ENCODE peak calls at places on chromosomes 11 and 22, in eight cellular contexts. One of them, this sample, is unnamed.
A peak's percentile ranks its signal among the peaks of the same experiment; 100 is the strongest.

GRCh38 chr22:38327805-38328204 is 10.6 kb upstream of the CSNK1E start:
- DNase-seq in non-pigmented ciliary epithelial cell: no peak
- DNase-seq in A172: peak; percentile 77
- DNase-seq in GM04504: no peak
- DNase-seq in stimulated activated CD4-positive, alpha-beta T cell treated with anti-CD3 and anti-CD28 coated beads, Interleukin-1b, Interleukin-23, amount 100 ng/mL, for 1 hour: no peak
- DNase-seq in right cardiac atrium: no peak
- DNase-seq in NCI-H2171: no peak
- DNase-seq in T-helper 1 cell: no peak
- DNase-seq in this sample: no peak

GRCh38 chr22:40487663-40488249 is 117.4 kb downstream of the SGSM3 start:
- DNase-seq in A172: no peak
- DNase-seq in GM04504: no peak
- DNase-seq in T-helper 1 cell: no peak
- DNase-seq in stimulated activated CD4-positive, alpha-beta T cell treated with anti-CD3 and anti-CD28 coated beads, Interleukin-1b, Interleukin-23, amount 100 ng/mL, for 1 hour: no peak
- DNase-seq in non-pigmented ciliary epithelial cell: no peak
- DNase-seq in NCI-H2171: no peak
- DNase-seq in right cardiac atrium: no peak
- DNase-seq in this sample: no peak

GRCh38 chr22:42581762-42582716 is 28.3 kb downstream of the SERHL2 start:
- DNase-seq in GM04504: peak; percentile 36
- DNase-seq in NCI-H2171: peak; percentile 87
- DNase-seq in T-helper 1 cell: peak; percentile 68
- DNase-seq in stimulated activated CD4-positive, alpha-beta T cell treated with anti-CD3 and anti-CD28 coated beads, Interleukin-1b, Interleukin-23, amount 100 ng/mL, for 1 hour: peak; percentile 74
- DNase-seq in A172: peak; percentile 11
- DNase-seq in non-pigmented ciliary epithelial cell: peak; percentile 14
- DNase-seq in right cardiac atrium: peak; percentile 84
- DNase-seq in this sample: no peak

GRCh38 chr11:68146010-68146540 is 24.9 kb upstream of the CHKA start:
- DNase-seq in A172: peak; percentile 22
- DNase-seq in non-pigmented ciliary epithelial cell: no peak
- DNase-seq in stimulated activated CD4-positive, alpha-beta T cell treated with anti-CD3 and anti-CD28 coated beads, Interleukin-1b, Interleukin-23, amount 100 ng/mL, for 1 hour: no peak
- DNase-seq in T-helper 1 cell: no peak
- DNase-seq in GM04504: no peak
- DNase-seq in NCI-H2171: no peak
- DNase-seq in right cardiac atrium: peak; percentile 89
- DNase-seq in this sample: no peak

GRCh38 chr22:35657571-35658312 is 9.5 kb downstream of the APOL6 start:
- DNase-seq in T-helper 1 cell: no peak
- DNase-seq in NCI-H2171: no peak
- DNase-seq in stimulated activated CD4-positive, alpha-beta T cell treated with anti-CD3 and anti-CD28 coated beads, Interleukin-1b, Interleukin-23, amount 100 ng/mL, for 1 hour: no peak
- DNase-seq in non-pigmented ciliary epithelial cell: no peak
- DNase-seq in A172: no peak
- DNase-seq in GM04504: no peak
- DNase-seq in right cardiac atrium: no peak
- DNase-seq in this sample: no peak

GRCh38 chr11:94144233-94144632 is 15.6 kb downstream of the PANX1 start:
- DNase-seq in non-pigmented ciliary epithelial cell: no peak
- DNase-seq in GM04504: no peak
- DNase-seq in A172: no peak
- DNase-seq in T-helper 1 cell: no peak
- DNase-seq in right cardiac atrium: no peak
- DNase-seq in NCI-H2171: no peak
- DNase-seq in stimulated activated CD4-positive, alpha-beta T cell treated with anti-CD3 and anti-CD28 coated beads, Interleukin-1b, Interleukin-23, amount 100 ng/mL, for 1 hour: no peak
- DNase-seq in this sample: no peak

GRCh38 chr11:129700701-129701100 is 114.9 kb upstream of the TMEM45B start:
- DNase-seq in NCI-H2171: no peak
- DNase-seq in A172: no peak
- DNase-seq in non-pigmented ciliary epithelial cell: no peak
- DNase-seq in T-helper 1 cell: no peak
- DNase-seq in GM04504: no peak
- DNase-seq in right cardiac atrium: no peak
- DNase-seq in stimulated activated CD4-positive, alpha-beta T cell treated with anti-CD3 and anti-CD28 coated beads, Interleukin-1b, Interleukin-23, amount 100 ng/mL, for 1 hour: no peak
- DNase-seq in this sample: no peak

GRCh38 chr11:67522338-67522737 is 908 bp downstream of the CABP2 start:
- DNase-seq in NCI-H2171: no peak
- DNase-seq in GM04504: no peak
- DNase-seq in A172: no peak
- DNase-seq in stimulated activated CD4-positive, alpha-beta T cell treated with anti-CD3 and anti-CD28 coated beads, Interleukin-1b, Interleukin-23, amount 100 ng/mL, for 1 hour: no peak
- DNase-seq in T-helper 1 cell: no peak
- DNase-seq in right cardiac atrium: no peak
- DNase-seq in non-pigmented ciliary epithelial cell: no peak
- DNase-seq in this sample: no peak

GRCh38 chr11:63609536-63609935 is 4.7 kb downstream of the PLAAT3 start:
- DNase-seq in non-pigmented ciliary epithelial cell: no peak
- DNase-seq in NCI-H2171: no peak
- DNase-seq in stimulated activated CD4-positive, alpha-beta T cell treated with anti-CD3 and anti-CD28 coated beads, Interleukin-1b, Interleukin-23, amount 100 ng/mL, for 1 hour: no peak
- DNase-seq in T-helper 1 cell: no peak
- DNase-seq in A172: no peak
- DNase-seq in GM04504: no peak
- DNase-seq in right cardiac atrium: peak; percentile 45
- DNase-seq in this sample: no peak

GRCh38 chr11:123174196-123175183 is 20.6 kb downstream of the CLMP start:
- DNase-seq in stimulated activated CD4-positive, alpha-beta T cell treated with anti-CD3 and anti-CD28 coated beads, Interleukin-1b, Interleukin-23, amount 100 ng/mL, for 1 hour: no peak
- DNase-seq in A172: peak; percentile 53
- DNase-seq in GM04504: peak; percentile 98
- DNase-seq in T-helper 1 cell: no peak
- DNase-seq in non-pigmented ciliary epithelial cell: peak; percentile 90
- DNase-seq in right cardiac atrium: peak; percentile 68
- DNase-seq in NCI-H2171: no peak
- DNase-seq in this sample: peak; percentile 95